ENCODE peak calls at places on chromosomes 1 and 21, in four cellular contexts. One of them, this sample, is unnamed.

GRCh38 chr1:92736395-92736794 is 48.5 kb downstream of the EVI5 start:
- DNase-seq in NCI-H510A treated with DMSO at 0.1 percent for 48 hours: peak
- DNase-seq in DMS53: peak
- DNase-seq in GM23248: peak
- DNase-seq in this sample: no peak

GRCh38 chr1:61157420-61157987 is 75.1 kb downstream of the NFIA start:
- DNase-seq in NCI-H510A treated with DMSO at 0.1 percent for 48 hours: no peak
- DNase-seq in DMS53: no peak
- DNase-seq in GM23248: peak
- DNase-seq in this sample: no peak

GRCh38 chr1:61171346-61171745 is 89.0 kb downstream of the NFIA start:
- DNase-seq in NCI-H510A treated with DMSO at 0.1 percent for 48 hours: no peak
- DNase-seq in GM23248: no peak
- DNase-seq in DMS53: no peak
- DNase-seq in this sample: no peak

GRCh38 chr1:40532844-40533424 is 1.5 kb downstream of the ZNF684 start:
- DNase-seq in NCI-H510A treated with DMSO at 0.1 percent for 48 hours: peak
- DNase-seq in DMS53: peak
- DNase-seq in GM23248: peak
- DNase-seq in this sample: no peak

GRCh38 chr21:35606578-35606977 is 453.7 kb downstream of the SETD4 start:
- DNase-seq in DMS53: no peak
- DNase-seq in GM23248: peak
- DNase-seq in NCI-H510A treated with DMSO at 0.1 percent for 48 hours: no peak
- DNase-seq in this sample: no peak

GRCh38 chr1:165842363-165843129 is 15.1 kb downstream of the UCK2 start:
- DNase-seq in NCI-H510A treated with DMSO at 0.1 percent for 48 hours: peak
- DNase-seq in DMS53: peak
- DNase-seq in GM23248: peak
- DNase-seq in this sample: no peak

GRCh38 chr1:203128691-203129500 is 1.4 kb downstream of the ADORA1 start:
- DNase-seq in NCI-H510A treated with DMSO at 0.1 percent for 48 hours: no peak
- DNase-seq in DMS53: no peak
- DNase-seq in GM23248: no peak
- DNase-seq in this sample: peak

GRCh38 chr1:205792481-205792881 is 17.2 kb upstream of the RAB29 start:
- DNase-seq in GM23248: no peak
- DNase-seq in DMS53: no peak
- DNase-seq in NCI-H510A treated with DMSO at 0.1 percent for 48 hours: no peak
- DNase-seq in this sample: no peak

GRCh38 chr1:81030441-81030840 is 770.3 kb upstream of the ADGRL2 start:
- DNase-seq in NCI-H510A treated with DMSO at 0.1 percent for 48 hours: no peak
- DNase-seq in GM23248: no peak
- DNase-seq in DMS53: no peak
- DNase-seq in this sample: no peak

GRCh38 chr1:202643397-202644218 is 66.6 kb downstream of the SYT2 start:
- DNase-seq in DMS53: peak
- DNase-seq in GM23248: peak
- DNase-seq in NCI-H510A treated with DMSO at 0.1 percent for 48 hours: no peak
- DNase-seq in this sample: no peak

GRCh38 chr1:110626890-110627289 is 20.7 kb upstream of the KCNA2 start:
- DNase-seq in DMS53: no peak
- DNase-seq in GM23248: no peak
- DNase-seq in NCI-H510A treated with DMSO at 0.1 percent for 48 hours: no peak
- DNase-seq in this sample: no peak

GRCh38 chr1:169048043-169048442 is 58.4 kb upstream of the ATP1B1 start:
- DNase-seq in DMS53: no peak
- DNase-seq in GM23248: no peak
- DNase-seq in NCI-H510A treated with DMSO at 0.1 percent for 48 hours: no peak
- DNase-seq in this sample: peak

GRCh38 chr1:147618077-147618569 is 52.2 kb downstream of the ACP6 start:
- DNase-seq in DMS53: no peak
- DNase-seq in GM23248: no peak
- DNase-seq in NCI-H510A treated with DMSO at 0.1 percent for 48 hours: no peak
- DNase-seq in this sample: no peak

GRCh38 chr21:27570306-27570868 is 603.5 kb upstream of the ADAMTS5 start:
- DNase-seq in NCI-H510A treated with DMSO at 0.1 percent for 48 hours: no peak
- DNase-seq in GM23248: peak
- DNase-seq in DMS53: no peak
- DNase-seq in this sample: no peak

GRCh38 chr21:28540514-28540913 is 452.2 kb downstream of the LTN1 start:
- DNase-seq in DMS53: no peak
- DNase-seq in GM23248: peak
- DNase-seq in NCI-H510A treated with DMSO at 0.1 percent for 48 hours: no peak
- DNase-seq in this sample: no peak

GRCh38 chr1:43492816-43493215 is 37.9 kb upstream of the PTPRF start:
- DNase-seq in GM23248: peak
- DNase-seq in NCI-H510A treated with DMSO at 0.1 percent for 48 hours: no peak
- DNase-seq in DMS53: no peak
- DNase-seq in this sample: no peak

GRCh38 chr1:27427836-27428315 is 35.5 kb downstream of the GPR3 start:
- DNase-seq in NCI-H510A treated with DMSO at 0.1 percent for 48 hours: no peak
- DNase-seq in DMS53: no peak
- DNase-seq in GM23248: no peak
- DNase-seq in this sample: no peak

GRCh38 chr1:44220755-44221154 is 7.5 kb downstream of the DMAP1 start:
- DNase-seq in NCI-H510A treated with DMSO at 0.1 percent for 48 hours: no peak
- DNase-seq in DMS53: no peak
- DNase-seq in GM23248: no peak
- DNase-seq in this sample: no peak

GRCh38 chr1:5980314-5981008 is 11.8 kb downstream of the NPHP4 start:
- DNase-seq in NCI-H510A treated with DMSO at 0.1 percent for 48 hours: peak
- DNase-seq in DMS53: peak
- DNase-seq in GM23248: peak
- DNase-seq in this sample: no peak

GRCh38 chr1:10795305-10796021 is 983 bp downstream of the CASZ1 start:
- DNase-seq in NCI-H510A treated with DMSO at 0.1 percent for 48 hours: no peak
- DNase-seq in DMS53: peak
- DNase-seq in GM23248: peak
- DNase-seq in this sample: peak

GRCh38 chr1:2837316-2837715 is 35.8 kb upstream of the TTC34 start:
- DNase-seq in NCI-H510A treated with DMSO at 0.1 percent for 48 hours: no peak
- DNase-seq in DMS53: no peak
- DNase-seq in GM23248: no peak
- DNase-seq in this sample: no peak

GRCh38 chr1:6033986-6034749 is 11.5 kb upstream of the KCNAB2 start:
- DNase-seq in GM23248: peak
- DNase-seq in NCI-H510A treated with DMSO at 0.1 percent for 48 hours: peak
- DNase-seq in DMS53: peak
- DNase-seq in this sample: peak

GRCh38 chr1:1250828-1251284 is 4.3 kb upstream of the C1QTNF12 start:
- DNase-seq in NCI-H510A treated with DMSO at 0.1 percent for 48 hours: peak
- DNase-seq in GM23248: no peak
- DNase-seq in DMS53: peak
- DNase-seq in this sample: no peak

GRCh38 chr1:168263130-168263529 is 17.5 kb upstream of the TBX19 start:
- DNase-seq in GM23248: no peak
- DNase-seq in NCI-H510A treated with DMSO at 0.1 percent for 48 hours: no peak
- DNase-seq in DMS53: no peak
- DNase-seq in this sample: no peak

GRCh38 chr1:232463226-232463625 is 166.7 kb downstream of the SIPA1L2 start:
- DNase-seq in GM23248: peak
- DNase-seq in DMS53: no peak
- DNase-seq in NCI-H510A treated with DMSO at 0.1 percent for 48 hours: no peak
- DNase-seq in this sample: no peak

GRCh38 chr1:201925301-201925567 is 21.1 kb downstream of the LMOD1 start:
- DNase-seq in GM23248: no peak
- DNase-seq in NCI-H510A treated with DMSO at 0.1 percent for 48 hours: no peak
- DNase-seq in DMS53: no peak
- DNase-seq in this sample: no peak

GRCh38 chr1:17732475-17732874 is 22.7 kb upstream of the ACTL8 start:
- DNase-seq in NCI-H510A treated with DMSO at 0.1 percent for 48 hours: no peak
- DNase-seq in DMS53: no peak
- DNase-seq in GM23248: peak
- DNase-seq in this sample: no peak

GRCh38 chr1:171805395-171806115 is 24.1 kb downstream of the METTL13 start:
- DNase-seq in DMS53: peak
- DNase-seq in NCI-H510A treated with DMSO at 0.1 percent for 48 hours: no peak
- DNase-seq in GM23248: peak
- DNase-seq in this sample: no peak

GRCh38 chr1:112040891-112041740 is 51.6 kb upstream of the KCND3 start:
- DNase-seq in DMS53: no peak
- DNase-seq in GM23248: no peak
- DNase-seq in NCI-H510A treated with DMSO at 0.1 percent for 48 hours: no peak
- DNase-seq in this sample: no peak

GRCh38 chr1:161733526-161733925 is 12.2 kb downstream of the FCRLB start:
- DNase-seq in NCI-H510A treated with DMSO at 0.1 percent for 48 hours: no peak
- DNase-seq in DMS53: no peak
- DNase-seq in GM23248: peak
- DNase-seq in this sample: no peak

GRCh38 chr1:198496216-198497143 is 44.0 kb downstream of the ATP6V1G3 start:
- DNase-seq in DMS53: peak
- DNase-seq in NCI-H510A treated with DMSO at 0.1 percent for 48 hours: no peak
- DNase-seq in GM23248: peak
- DNase-seq in this sample: no peak

GRCh38 chr21:33686386-33686785 is 44.1 kb downstream of the ITSN1 start:
- DNase-seq in GM23248: peak
- DNase-seq in DMS53: peak
- DNase-seq in NCI-H510A treated with DMSO at 0.1 percent for 48 hours: peak
- DNase-seq in this sample: no peak

GRCh38 chr1:188365874-188366273 is 1537.1 kb downstream of the PLA2G4A start:
- DNase-seq in DMS53: no peak
- DNase-seq in NCI-H510A treated with DMSO at 0.1 percent for 48 hours: no peak
- DNase-seq in GM23248: no peak
- DNase-seq in this sample: no peak

GRCh38 chr1:222654849-222655248 is 37.0 kb downstream of the MIA3 start:
- DNase-seq in NCI-H510A treated with DMSO at 0.1 percent for 48 hours: no peak
- DNase-seq in GM23248: peak
- DNase-seq in DMS53: no peak
- DNase-seq in this sample: peak

GRCh38 chr1:14524816-14525215 is 73.7 kb upstream of the KAZN start:
- DNase-seq in NCI-H510A treated with DMSO at 0.1 percent for 48 hours: no peak
- DNase-seq in GM23248: no peak
- DNase-seq in DMS53: no peak
- DNase-seq in this sample: no peak

GRCh38 chr1:55951291-55951690 is 628.1 kb downstream of the PLPP3 start:
- DNase-seq in GM23248: no peak
- DNase-seq in NCI-H510A treated with DMSO at 0.1 percent for 48 hours: no peak
- DNase-seq in DMS53: no peak
- DNase-seq in this sample: no peak

GRCh38 chr1:100184536-100184935 is 6.5 kb upstream of the LRRC39 start:
- DNase-seq in NCI-H510A treated with DMSO at 0.1 percent for 48 hours: no peak
- DNase-seq in GM23248: no peak
- DNase-seq in DMS53: no peak
- DNase-seq in this sample: no peak

This sample was measured in upper lobe of left lung.